ENCODE peak calls at places on chromosomes 1 and 21, in eight cellular contexts. One of them, this sample, is unnamed.

GRCh38 chr1:22524481-22524880 is 38.8 kb upstream of the EPHA8 start:
- ATAC-seq in T-cell: no peak
- ATAC-seq in effector memory CD8-positive, alpha-beta T cell: no peak
- ATAC-seq in gastrocnemius medialis: no peak
- ATAC-seq in HCT116: no peak
- ATAC-seq in naive thymus-derived CD8-positive, alpha-beta T cell: no peak
- ATAC-seq in pancreas: no peak
- ATAC-seq in natural killer cell: no peak
- ATAC-seq in this sample: no peak

GRCh38 chr1:37794372-37795339 is 1.0 kb downstream of the MANEAL start:
- ATAC-seq in T-cell: peak
- ATAC-seq in pancreas: peak
- ATAC-seq in naive thymus-derived CD8-positive, alpha-beta T cell: peak
- ATAC-seq in natural killer cell: peak
- ATAC-seq in gastrocnemius medialis: peak
- ATAC-seq in HCT116: peak
- ATAC-seq in effector memory CD8-positive, alpha-beta T cell: peak
- ATAC-seq in this sample: peak

GRCh38 chr21:45248301-45248892 is 39.3 kb downstream of the POFUT2 start:
- ATAC-seq in gastrocnemius medialis: no peak
- ATAC-seq in natural killer cell: no peak
- ATAC-seq in naive thymus-derived CD8-positive, alpha-beta T cell: no peak
- ATAC-seq in effector memory CD8-positive, alpha-beta T cell: no peak
- ATAC-seq in pancreas: no peak
- ATAC-seq in T-cell: no peak
- ATAC-seq in HCT116: no peak
- ATAC-seq in this sample: no peak

GRCh38 chr1:196609114-196609737 is 986 bp upstream of the KCNT2 start:
- ATAC-seq in effector memory CD8-positive, alpha-beta T cell: peak
- ATAC-seq in HCT116: no peak
- ATAC-seq in naive thymus-derived CD8-positive, alpha-beta T cell: no peak
- ATAC-seq in T-cell: no peak
- ATAC-seq in pancreas: peak
- ATAC-seq in gastrocnemius medialis: peak
- ATAC-seq in natural killer cell: no peak
- ATAC-seq in this sample: peak

GRCh38 chr1:117676615-117677130 is 70.8 kb downstream of the TENT5C start:
- ATAC-seq in naive thymus-derived CD8-positive, alpha-beta T cell: peak
- ATAC-seq in pancreas: no peak
- ATAC-seq in gastrocnemius medialis: no peak
- ATAC-seq in HCT116: no peak
- ATAC-seq in effector memory CD8-positive, alpha-beta T cell: no peak
- ATAC-seq in T-cell: no peak
- ATAC-seq in natural killer cell: no peak
- ATAC-seq in this sample: no peak

GRCh38 chr1:225941949-225942222 is 866 bp upstream of the LEFTY2 start:
- ATAC-seq in T-cell: no peak
- ATAC-seq in naive thymus-derived CD8-positive, alpha-beta T cell: no peak
- ATAC-seq in gastrocnemius medialis: no peak
- ATAC-seq in natural killer cell: no peak
- ATAC-seq in pancreas: no peak
- ATAC-seq in effector memory CD8-positive, alpha-beta T cell: no peak
- ATAC-seq in HCT116: no peak
- ATAC-seq in this sample: no peak

GRCh38 chr1:25245809-25246599 is 1.2 kb downstream of the RSRP1 start:
- ATAC-seq in HCT116: peak
- ATAC-seq in effector memory CD8-positive, alpha-beta T cell: no peak
- ATAC-seq in pancreas: peak
- ATAC-seq in naive thymus-derived CD8-positive, alpha-beta T cell: no peak
- ATAC-seq in natural killer cell: no peak
- ATAC-seq in gastrocnemius medialis: no peak
- ATAC-seq in T-cell: no peak
- ATAC-seq in this sample: no peak

GRCh38 chr1:33235521-33235920 is 20.8 kb upstream of the ZNF362 start:
- ATAC-seq in gastrocnemius medialis: no peak
- ATAC-seq in T-cell: no peak
- ATAC-seq in HCT116: no peak
- ATAC-seq in effector memory CD8-positive, alpha-beta T cell: no peak
- ATAC-seq in naive thymus-derived CD8-positive, alpha-beta T cell: no peak
- ATAC-seq in pancreas: no peak
- ATAC-seq in natural killer cell: no peak
- ATAC-seq in this sample: no peak

GRCh38 chr1:25692560-25692959 is 76.0 kb downstream of the MAN1C1 start:
- ATAC-seq in T-cell: peak
- ATAC-seq in gastrocnemius medialis: no peak
- ATAC-seq in natural killer cell: no peak
- ATAC-seq in naive thymus-derived CD8-positive, alpha-beta T cell: no peak
- ATAC-seq in pancreas: no peak
- ATAC-seq in HCT116: peak
- ATAC-seq in effector memory CD8-positive, alpha-beta T cell: no peak
- ATAC-seq in this sample: no peak

GRCh38 chr1:59368007-59368670 is 71.2 kb downstream of the FGGY start:
- ATAC-seq in pancreas: no peak
- ATAC-seq in HCT116: no peak
- ATAC-seq in gastrocnemius medialis: peak
- ATAC-seq in effector memory CD8-positive, alpha-beta T cell: no peak
- ATAC-seq in T-cell: no peak
- ATAC-seq in natural killer cell: no peak
- ATAC-seq in naive thymus-derived CD8-positive, alpha-beta T cell: no peak
- ATAC-seq in this sample: no peak

GRCh38 chr21:31675332-31675731 is 15.8 kb downstream of the SOD1 start:
- ATAC-seq in pancreas: no peak
- ATAC-seq in gastrocnemius medialis: no peak
- ATAC-seq in natural killer cell: no peak
- ATAC-seq in T-cell: no peak
- ATAC-seq in naive thymus-derived CD8-positive, alpha-beta T cell: no peak
- ATAC-seq in HCT116: no peak
- ATAC-seq in effector memory CD8-positive, alpha-beta T cell: no peak
- ATAC-seq in this sample: no peak

GRCh38 chr1:45954401-45954847 is 151.0 kb downstream of the MAST2 start:
- ATAC-seq in effector memory CD8-positive, alpha-beta T cell: no peak
- ATAC-seq in T-cell: no peak
- ATAC-seq in naive thymus-derived CD8-positive, alpha-beta T cell: no peak
- ATAC-seq in natural killer cell: no peak
- ATAC-seq in pancreas: peak
- ATAC-seq in gastrocnemius medialis: peak
- ATAC-seq in HCT116: peak
- ATAC-seq in this sample: peak

GRCh38 chr1:76300556-76300955 is 226.0 kb downstream of the ST6GALNAC3 start:
- ATAC-seq in gastrocnemius medialis: no peak
- ATAC-seq in HCT116: no peak
- ATAC-seq in effector memory CD8-positive, alpha-beta T cell: no peak
- ATAC-seq in naive thymus-derived CD8-positive, alpha-beta T cell: peak
- ATAC-seq in T-cell: peak
- ATAC-seq in natural killer cell: no peak
- ATAC-seq in pancreas: no peak
- ATAC-seq in this sample: no peak

GRCh38 chr1:26189751-26190275 is 589 bp upstream of the CATSPER4 start:
- ATAC-seq in gastrocnemius medialis: no peak
- ATAC-seq in effector memory CD8-positive, alpha-beta T cell: no peak
- ATAC-seq in HCT116: peak
- ATAC-seq in natural killer cell: no peak
- ATAC-seq in T-cell: no peak
- ATAC-seq in pancreas: no peak
- ATAC-seq in naive thymus-derived CD8-positive, alpha-beta T cell: no peak
- ATAC-seq in this sample: no peak

GRCh38 chr1:213977486-213977842 is 10.3 kb upstream of the PROX1 start:
- ATAC-seq in natural killer cell: no peak
- ATAC-seq in effector memory CD8-positive, alpha-beta T cell: no peak
- ATAC-seq in naive thymus-derived CD8-positive, alpha-beta T cell: no peak
- ATAC-seq in gastrocnemius medialis: no peak
- ATAC-seq in HCT116: no peak
- ATAC-seq in T-cell: no peak
- ATAC-seq in pancreas: peak
- ATAC-seq in this sample: peak

GRCh38 chr1:156870734-156871133 is 10.1 kb downstream of the NTRK1 start:
- ATAC-seq in naive thymus-derived CD8-positive, alpha-beta T cell: no peak
- ATAC-seq in gastrocnemius medialis: no peak
- ATAC-seq in natural killer cell: no peak
- ATAC-seq in HCT116: peak
- ATAC-seq in T-cell: no peak
- ATAC-seq in effector memory CD8-positive, alpha-beta T cell: no peak
- ATAC-seq in pancreas: no peak
- ATAC-seq in this sample: no peak

GRCh38 chr21:39359382-39359781 is 10.5 kb upstream of the HMGN1 start:
- ATAC-seq in natural killer cell: no peak
- ATAC-seq in HCT116: no peak
- ATAC-seq in gastrocnemius medialis: no peak
- ATAC-seq in T-cell: no peak
- ATAC-seq in naive thymus-derived CD8-positive, alpha-beta T cell: no peak
- ATAC-seq in pancreas: no peak
- ATAC-seq in effector memory CD8-positive, alpha-beta T cell: no peak
- ATAC-seq in this sample: no peak

GRCh38 chr1:3664700-3665375 is 12.5 kb downstream of the TP73 start:
- ATAC-seq in T-cell: no peak
- ATAC-seq in pancreas: no peak
- ATAC-seq in effector memory CD8-positive, alpha-beta T cell: no peak
- ATAC-seq in natural killer cell: no peak
- ATAC-seq in gastrocnemius medialis: no peak
- ATAC-seq in HCT116: no peak
- ATAC-seq in naive thymus-derived CD8-positive, alpha-beta T cell: no peak
- ATAC-seq in this sample: no peak

GRCh38 chr1:62286778-62287224 is 32.4 kb downstream of the KANK4 start:
- ATAC-seq in natural killer cell: no peak
- ATAC-seq in pancreas: peak
- ATAC-seq in effector memory CD8-positive, alpha-beta T cell: no peak
- ATAC-seq in T-cell: no peak
- ATAC-seq in gastrocnemius medialis: no peak
- ATAC-seq in HCT116: no peak
- ATAC-seq in naive thymus-derived CD8-positive, alpha-beta T cell: no peak
- ATAC-seq in this sample: no peak

GRCh38 chr1:29358183-29358582 is 121.9 kb downstream of the PTPRU start:
- ATAC-seq in pancreas: no peak
- ATAC-seq in HCT116: no peak
- ATAC-seq in effector memory CD8-positive, alpha-beta T cell: no peak
- ATAC-seq in T-cell: no peak
- ATAC-seq in gastrocnemius medialis: no peak
- ATAC-seq in natural killer cell: no peak
- ATAC-seq in naive thymus-derived CD8-positive, alpha-beta T cell: no peak
- ATAC-seq in this sample: no peak

GRCh38 chr1:208179303-208179702 is 64.9 kb downstream of the PLXNA2 start:
- ATAC-seq in naive thymus-derived CD8-positive, alpha-beta T cell: no peak
- ATAC-seq in HCT116: no peak
- ATAC-seq in T-cell: no peak
- ATAC-seq in effector memory CD8-positive, alpha-beta T cell: no peak
- ATAC-seq in natural killer cell: no peak
- ATAC-seq in gastrocnemius medialis: no peak
- ATAC-seq in pancreas: no peak
- ATAC-seq in this sample: no peak

GRCh38 chr21:38797470-38797869 is 8.3 kb upstream of the ETS2 start:
- ATAC-seq in T-cell: no peak
- ATAC-seq in naive thymus-derived CD8-positive, alpha-beta T cell: no peak
- ATAC-seq in pancreas: no peak
- ATAC-seq in HCT116: peak
- ATAC-seq in natural killer cell: no peak
- ATAC-seq in effector memory CD8-positive, alpha-beta T cell: no peak
- ATAC-seq in gastrocnemius medialis: no peak
- ATAC-seq in this sample: no peak

GRCh38 chr1:184503221-184503749 is 116.5 kb downstream of the C1orf21 start:
- ATAC-seq in HCT116: no peak
- ATAC-seq in naive thymus-derived CD8-positive, alpha-beta T cell: no peak
- ATAC-seq in pancreas: no peak
- ATAC-seq in gastrocnemius medialis: peak
- ATAC-seq in T-cell: no peak
- ATAC-seq in natural killer cell: no peak
- ATAC-seq in effector memory CD8-positive, alpha-beta T cell: no peak
- ATAC-seq in this sample: no peak

GRCh38 chr1:214694769-214695168 is 91.8 kb downstream of the CENPF start:
- ATAC-seq in gastrocnemius medialis: no peak
- ATAC-seq in natural killer cell: no peak
- ATAC-seq in pancreas: no peak
- ATAC-seq in naive thymus-derived CD8-positive, alpha-beta T cell: no peak
- ATAC-seq in HCT116: no peak
- ATAC-seq in T-cell: no peak
- ATAC-seq in effector memory CD8-positive, alpha-beta T cell: no peak
- ATAC-seq in this sample: no peak

GRCh38 chr1:237205400-237206064 is 163.5 kb downstream of the RYR2 start:
- ATAC-seq in effector memory CD8-positive, alpha-beta T cell: no peak
- ATAC-seq in HCT116: no peak
- ATAC-seq in gastrocnemius medialis: no peak
- ATAC-seq in pancreas: no peak
- ATAC-seq in natural killer cell: no peak
- ATAC-seq in naive thymus-derived CD8-positive, alpha-beta T cell: no peak
- ATAC-seq in T-cell: no peak
- ATAC-seq in this sample: no peak

GRCh38 chr1:27806758-27807157 is 23.8 kb upstream of the PPP1R8 start:
- ATAC-seq in natural killer cell: no peak
- ATAC-seq in effector memory CD8-positive, alpha-beta T cell: no peak
- ATAC-seq in HCT116: no peak
- ATAC-seq in gastrocnemius medialis: no peak
- ATAC-seq in pancreas: no peak
- ATAC-seq in naive thymus-derived CD8-positive, alpha-beta T cell: no peak
- ATAC-seq in T-cell: no peak
- ATAC-seq in this sample: no peak

GRCh38 chr1:43447891-43448708 is 5.6 kb downstream of the HYI start:
- ATAC-seq in effector memory CD8-positive, alpha-beta T cell: no peak
- ATAC-seq in gastrocnemius medialis: no peak
- ATAC-seq in T-cell: no peak
- ATAC-seq in HCT116: no peak
- ATAC-seq in natural killer cell: no peak
- ATAC-seq in naive thymus-derived CD8-positive, alpha-beta T cell: no peak
- ATAC-seq in pancreas: no peak
- ATAC-seq in this sample: no peak

GRCh38 chr1:165854101-165854845 is 26.9 kb downstream of the UCK2 start:
- ATAC-seq in naive thymus-derived CD8-positive, alpha-beta T cell: no peak
- ATAC-seq in HCT116: no peak
- ATAC-seq in pancreas: no peak
- ATAC-seq in gastrocnemius medialis: no peak
- ATAC-seq in T-cell: no peak
- ATAC-seq in natural killer cell: peak
- ATAC-seq in effector memory CD8-positive, alpha-beta T cell: peak
- ATAC-seq in this sample: no peak

GRCh38 chr1:53646732-53647131 is 92.2 kb downstream of the GLIS1 start:
- ATAC-seq in HCT116: no peak
- ATAC-seq in gastrocnemius medialis: no peak
- ATAC-seq in natural killer cell: no peak
- ATAC-seq in effector memory CD8-positive, alpha-beta T cell: no peak
- ATAC-seq in T-cell: no peak
- ATAC-seq in pancreas: no peak
- ATAC-seq in naive thymus-derived CD8-positive, alpha-beta T cell: no peak
- ATAC-seq in this sample: no peak

GRCh38 chr1:226655251-226656163 is 83.6 kb downstream of the ITPKB start:
- ATAC-seq in natural killer cell: peak
- ATAC-seq in HCT116: peak
- ATAC-seq in T-cell: no peak
- ATAC-seq in effector memory CD8-positive, alpha-beta T cell: no peak
- ATAC-seq in naive thymus-derived CD8-positive, alpha-beta T cell: no peak
- ATAC-seq in gastrocnemius medialis: no peak
- ATAC-seq in pancreas: no peak
- ATAC-seq in this sample: no peak

GRCh38 chr1:25628741-25629421 is 12.3 kb downstream of the MAN1C1 start:
- ATAC-seq in natural killer cell: no peak
- ATAC-seq in gastrocnemius medialis: no peak
- ATAC-seq in naive thymus-derived CD8-positive, alpha-beta T cell: peak
- ATAC-seq in effector memory CD8-positive, alpha-beta T cell: no peak
- ATAC-seq in pancreas: no peak
- ATAC-seq in HCT116: no peak
- ATAC-seq in T-cell: peak
- ATAC-seq in this sample: no peak

GRCh38 chr1:76854255-76854654 is 13.0 kb upstream of the ST6GALNAC5 start:
- ATAC-seq in gastrocnemius medialis: no peak
- ATAC-seq in T-cell: no peak
- ATAC-seq in natural killer cell: no peak
- ATAC-seq in pancreas: no peak
- ATAC-seq in naive thymus-derived CD8-positive, alpha-beta T cell: no peak
- ATAC-seq in effector memory CD8-positive, alpha-beta T cell: no peak
- ATAC-seq in HCT116: no peak
- ATAC-seq in this sample: no peak

GRCh38 chr1:101120868-101121267 is 95.3 kb upstream of the DPH5 start:
- ATAC-seq in HCT116: no peak
- ATAC-seq in effector memory CD8-positive, alpha-beta T cell: no peak
- ATAC-seq in T-cell: peak
- ATAC-seq in natural killer cell: no peak
- ATAC-seq in gastrocnemius medialis: no peak
- ATAC-seq in naive thymus-derived CD8-positive, alpha-beta T cell: peak
- ATAC-seq in pancreas: no peak
- ATAC-seq in this sample: no peak